ENCODE peak calls at places on chromosome 7, in ten cellular contexts. One of them, this sample, is unnamed.

GRCh38 chr7:46385662-46386309 is 464.7 kb upstream of the IGFBP3 start:
- DNase-seq in dermis blood vessel endothelial cell: no peak
- DNase-seq in fibroblast of the aortic adventitia: peak
- DNase-seq in frontal cortex: no peak
- DNase-seq in stimulated activated naive B cell treated with anti-CD40 and anti-IgM and Interleukin-4, amounts not matched to agents 10 μg/mL and 1 μg/mL and 100 μg/mL, for 72 hours: no peak
- DNase-seq in NCI-H1105: no peak
- DNase-seq in HuH-7: no peak
- DNase-seq in stromal cell of bone marrow: peak
- DNase-seq in AG09319: peak
- DNase-seq in stimulated activated CD8-positive, alpha-beta memory T cell treated with anti-CD3 and anti-CD28 coated beads, Interleukin-15, amount 100 ng/mL, for 1 hour: no peak
- DNase-seq in this sample: no peak

GRCh38 chr7:50303082-50303893 is 1.2 kb upstream of the IKZF1 start:
- DNase-seq in dermis blood vessel endothelial cell: no peak
- DNase-seq in fibroblast of the aortic adventitia: no peak
- DNase-seq in frontal cortex: no peak
- DNase-seq in stimulated activated naive B cell treated with anti-CD40 and anti-IgM and Interleukin-4, amounts not matched to agents 10 μg/mL and 1 μg/mL and 100 μg/mL, for 72 hours: no peak
- DNase-seq in NCI-H1105: no peak
- DNase-seq in HuH-7: no peak
- DNase-seq in stromal cell of bone marrow: no peak
- DNase-seq in AG09319: no peak
- DNase-seq in stimulated activated CD8-positive, alpha-beta memory T cell treated with anti-CD3 and anti-CD28 coated beads, Interleukin-15, amount 100 ng/mL, for 1 hour: no peak
- DNase-seq in this sample: no peak

GRCh38 chr7:42624471-42624870 is 287.4 kb downstream of the C7orf25 start:
- DNase-seq in dermis blood vessel endothelial cell: no peak
- DNase-seq in fibroblast of the aortic adventitia: no peak
- DNase-seq in frontal cortex: no peak
- DNase-seq in stimulated activated naive B cell treated with anti-CD40 and anti-IgM and Interleukin-4, amounts not matched to agents 10 μg/mL and 1 μg/mL and 100 μg/mL, for 72 hours: no peak
- DNase-seq in NCI-H1105: no peak
- DNase-seq in HuH-7: no peak
- DNase-seq in stromal cell of bone marrow: peak
- DNase-seq in AG09319: no peak
- DNase-seq in stimulated activated CD8-positive, alpha-beta memory T cell treated with anti-CD3 and anti-CD28 coated beads, Interleukin-15, amount 100 ng/mL, for 1 hour: no peak
- DNase-seq in this sample: no peak

GRCh38 chr7:105267244-105267643 is 121.5 kb downstream of the SRPK2 start:
- DNase-seq in dermis blood vessel endothelial cell: no peak
- DNase-seq in fibroblast of the aortic adventitia: no peak
- DNase-seq in frontal cortex: no peak
- DNase-seq in stimulated activated naive B cell treated with anti-CD40 and anti-IgM and Interleukin-4, amounts not matched to agents 10 μg/mL and 1 μg/mL and 100 μg/mL, for 72 hours: no peak
- DNase-seq in NCI-H1105: no peak
- DNase-seq in HuH-7: no peak
- DNase-seq in stromal cell of bone marrow: no peak
- DNase-seq in AG09319: no peak
- DNase-seq in stimulated activated CD8-positive, alpha-beta memory T cell treated with anti-CD3 and anti-CD28 coated beads, Interleukin-15, amount 100 ng/mL, for 1 hour: no peak
- DNase-seq in this sample: no peak

GRCh38 chr7:85851571-85852193 is 664.8 kb upstream of the SEMA3D start:
- DNase-seq in dermis blood vessel endothelial cell: peak
- DNase-seq in fibroblast of the aortic adventitia: peak
- DNase-seq in frontal cortex: no peak
- DNase-seq in stimulated activated naive B cell treated with anti-CD40 and anti-IgM and Interleukin-4, amounts not matched to agents 10 μg/mL and 1 μg/mL and 100 μg/mL, for 72 hours: no peak
- DNase-seq in NCI-H1105: no peak
- DNase-seq in HuH-7: no peak
- DNase-seq in stromal cell of bone marrow: peak
- DNase-seq in AG09319: peak
- DNase-seq in stimulated activated CD8-positive, alpha-beta memory T cell treated with anti-CD3 and anti-CD28 coated beads, Interleukin-15, amount 100 ng/mL, for 1 hour: no peak
- DNase-seq in this sample: no peak

GRCh38 chr7:135831451-135832220 is 83.0 kb upstream of the FAM180A start:
- DNase-seq in dermis blood vessel endothelial cell: no peak
- DNase-seq in fibroblast of the aortic adventitia: no peak
- DNase-seq in frontal cortex: no peak
- DNase-seq in stimulated activated naive B cell treated with anti-CD40 and anti-IgM and Interleukin-4, amounts not matched to agents 10 μg/mL and 1 μg/mL and 100 μg/mL, for 72 hours: no peak
- DNase-seq in NCI-H1105: no peak
- DNase-seq in HuH-7: no peak
- DNase-seq in stromal cell of bone marrow: no peak
- DNase-seq in AG09319: no peak
- DNase-seq in stimulated activated CD8-positive, alpha-beta memory T cell treated with anti-CD3 and anti-CD28 coated beads, Interleukin-15, amount 100 ng/mL, for 1 hour: no peak
- DNase-seq in this sample: no peak

GRCh38 chr7:80661729-80662128 is 23.3 kb downstream of the CD36 start:
- DNase-seq in dermis blood vessel endothelial cell: peak
- DNase-seq in fibroblast of the aortic adventitia: no peak
- DNase-seq in frontal cortex: no peak
- DNase-seq in stimulated activated naive B cell treated with anti-CD40 and anti-IgM and Interleukin-4, amounts not matched to agents 10 μg/mL and 1 μg/mL and 100 μg/mL, for 72 hours: no peak
- DNase-seq in NCI-H1105: no peak
- DNase-seq in HuH-7: no peak
- DNase-seq in stromal cell of bone marrow: no peak
- DNase-seq in AG09319: no peak
- DNase-seq in stimulated activated CD8-positive, alpha-beta memory T cell treated with anti-CD3 and anti-CD28 coated beads, Interleukin-15, amount 100 ng/mL, for 1 hour: no peak
- DNase-seq in this sample: no peak

GRCh38 chr7:101681170-101682007 is 52.3 kb upstream of the MYL10 start:
- DNase-seq in dermis blood vessel endothelial cell: peak
- DNase-seq in fibroblast of the aortic adventitia: peak
- DNase-seq in frontal cortex: no peak
- DNase-seq in stimulated activated naive B cell treated with anti-CD40 and anti-IgM and Interleukin-4, amounts not matched to agents 10 μg/mL and 1 μg/mL and 100 μg/mL, for 72 hours: no peak
- DNase-seq in NCI-H1105: no peak
- DNase-seq in HuH-7: no peak
- DNase-seq in stromal cell of bone marrow: peak
- DNase-seq in AG09319: peak
- DNase-seq in stimulated activated CD8-positive, alpha-beta memory T cell treated with anti-CD3 and anti-CD28 coated beads, Interleukin-15, amount 100 ng/mL, for 1 hour: no peak
- DNase-seq in this sample: no peak

GRCh38 chr7:142459557-142459963 is 201.7 kb upstream of the PRSS58 start:
- DNase-seq in dermis blood vessel endothelial cell: peak
- DNase-seq in fibroblast of the aortic adventitia: peak
- DNase-seq in frontal cortex: no peak
- DNase-seq in stimulated activated naive B cell treated with anti-CD40 and anti-IgM and Interleukin-4, amounts not matched to agents 10 μg/mL and 1 μg/mL and 100 μg/mL, for 72 hours: no peak
- DNase-seq in NCI-H1105: peak
- DNase-seq in HuH-7: peak
- DNase-seq in stromal cell of bone marrow: peak
- DNase-seq in AG09319: peak
- DNase-seq in stimulated activated CD8-positive, alpha-beta memory T cell treated with anti-CD3 and anti-CD28 coated beads, Interleukin-15, amount 100 ng/mL, for 1 hour: no peak
- DNase-seq in this sample: no peak

GRCh38 chr7:108004220-108005142 is 1.5 kb upstream of the LAMB1 start:
- DNase-seq in dermis blood vessel endothelial cell: peak
- DNase-seq in fibroblast of the aortic adventitia: peak
- DNase-seq in frontal cortex: no peak
- DNase-seq in stimulated activated naive B cell treated with anti-CD40 and anti-IgM and Interleukin-4, amounts not matched to agents 10 μg/mL and 1 μg/mL and 100 μg/mL, for 72 hours: no peak
- DNase-seq in NCI-H1105: no peak
- DNase-seq in HuH-7: peak
- DNase-seq in stromal cell of bone marrow: peak
- DNase-seq in AG09319: no peak
- DNase-seq in stimulated activated CD8-positive, alpha-beta memory T cell treated with anti-CD3 and anti-CD28 coated beads, Interleukin-15, amount 100 ng/mL, for 1 hour: no peak
- DNase-seq in this sample: no peak

This sample was measured in central memory CD8-positive, alpha-beta T cell.